ENCODE peak calls at places on chromosome 21, in five cellular contexts. N is pancreas; F is ovary; K is mammary epithelial cell; Y is CD8-positive, alpha-beta T cell. L is an unnamed sample.

GRCh38 chr21:38769253-38769780 is 36.4 kb upstream of the ETS2 start:
- DNase-seq in Y (no peak), F (no peak), N (no peak), K (no peak), L (peak; percentile 40)

GRCh38 chr21:40511976-40512375 is 335.0 kb downstream of the DSCAM start:
- DNase-seq in K (peak; percentile 58), F (no peak), Y (no peak), N (no peak), L (no peak)

GRCh38 chr21:23963454-23963853 is 1643.8 kb downstream of the MRPL39 start:
- DNase-seq in N (no peak), Y (no peak), F (no peak), K (no peak), L (no peak)

GRCh38 chr21:38244885-38245869 is 11.6 kb upstream of the KCNJ15 start:
- DNase-seq in K (peak; percentile 99), N (no peak), F (no peak), Y (peak; percentile 38), L (no peak)

GRCh38 chr21:28590026-28590425 is 402.7 kb downstream of the LTN1 start:
- DNase-seq in Y (no peak), F (no peak), N (no peak), K (no peak), L (no peak)

GRCh38 chr21:15274701-15275255 is 210.0 kb upstream of the NRIP1 start:
- DNase-seq in N (no peak), F (no peak), Y (no peak), K (no peak), L (no peak)

GRCh38 chr21:40562603-40563002 is 284.4 kb downstream of the DSCAM start:
- DNase-seq in Y (no peak), K (no peak), F (no peak), N (no peak), L (no peak)

GRCh38 chr21:43894206-43894577 is 29.2 kb downstream of the AGPAT3 start:
- DNase-seq in N (no peak), Y (no peak), K (no peak), F (no peak), L (no peak)

GRCh38 chr21:28580585-28580984 is 412.1 kb downstream of the LTN1 start:
- DNase-seq in Y (no peak), K (no peak), N (no peak), F (no peak), L (no peak)

GRCh38 chr21:37974081-37974480 is 57.8 kb upstream of the KCNJ6 start:
- DNase-seq in K (peak; percentile 71), Y (no peak), N (no peak), F (no peak), L (no peak)

GRCh38 chr21:33286600-33287456 is 20.7 kb downstream of the IL10RB start:
- DNase-seq in N (peak; percentile 37), K (peak; percentile 40), Y (no peak), F (peak; percentile 53), L (peak; percentile 67)

GRCh38 chr21:28447453-28447852 is 545.2 kb downstream of the LTN1 start:
- DNase-seq in F (no peak), K (peak; percentile 44), N (no peak), Y (no peak), L (no peak)

GRCh38 chr21:29017639-29018237 is 1.4 kb downstream of the RWDD2B start:
- DNase-seq in K (no peak), Y (no peak), N (no peak), F (no peak), L (no peak)

GRCh38 chr21:16587141-16587570 is 857.4 kb downstream of the USP25 start:
- DNase-seq in Y (no peak), K (peak; percentile 84), F (peak; percentile 28), N (peak; percentile 54), L (no peak)

GRCh38 chr21:14520535-14520934 is 25.6 kb downstream of the SAMSN1 start:
- DNase-seq in Y (no peak), K (no peak), N (no peak), F (no peak), L (no peak)

GRCh38 chr21:27631471-27631870 is 664.6 kb upstream of the ADAMTS5 start:
- DNase-seq in N (no peak), K (no peak), F (no peak), Y (no peak), L (no peak)

GRCh38 chr21:17441370-17441769 is 71.5 kb upstream of the CXADR start:
- DNase-seq in F (no peak), K (peak; percentile 80), Y (no peak), N (peak; percentile 80), L (peak; percentile 52)

GRCh38 chr21:27590271-27590670 is 623.4 kb upstream of the ADAMTS5 start:
- DNase-seq in N (no peak), F (no peak), Y (no peak), K (no peak), L (no peak)

GRCh38 chr21:24716306-24716918 is 890.9 kb downstream of the MRPL39 start:
- DNase-seq in F (no peak), Y (no peak), N (no peak), K (no peak), L (peak; percentile 70)

GRCh38 chr21:14862794-14863720 is 201.7 kb downstream of the NRIP1 start:
- DNase-seq in F (no peak), K (no peak), N (no peak), Y (no peak), L (no peak)

GRCh38 chr21:39137248-39138186 is 45.7 kb downstream of the PSMG1 start:
- DNase-seq in K (peak; percentile 51), N (no peak), Y (no peak), F (peak; percentile 48), L (no peak)

GRCh38 chr21:15278279-15278678 is 213.5 kb upstream of the NRIP1 start:
- DNase-seq in N (no peak), F (no peak), K (no peak), Y (no peak), L (no peak)

GRCh38 chr21:24428539-24429186 is 1178.6 kb downstream of the MRPL39 start:
- DNase-seq in F (no peak), K (no peak), N (no peak), Y (no peak), L (no peak)

GRCh38 chr21:35602811-35603210 is 457.5 kb downstream of the SETD4 start:
- DNase-seq in F (no peak), K (no peak), N (no peak), Y (no peak), L (no peak)

GRCh38 chr21:40386301-40386911 is 460.6 kb downstream of the DSCAM start:
- DNase-seq in F (peak; percentile 11), K (peak; percentile 41), N (peak; percentile 66), Y (no peak), L (peak; percentile 78)

GRCh38 chr21:14901482-14901958 is 163.3 kb downstream of the NRIP1 start:
- DNase-seq in K (peak; percentile 86), Y (no peak), N (no peak), F (no peak), L (no peak)

GRCh38 chr21:43893536-43894205 is 28.6 kb downstream of the AGPAT3 start:
- DNase-seq in Y (no peak), K (no peak), F (no peak), N (no peak), L (no peak)

GRCh38 chr21:33244082-33244780 is 14.5 kb downstream of the IFNAR2 start:
- DNase-seq in K (no peak), Y (no peak), F (no peak), N (no peak), L (no peak)

GRCh38 chr21:33362044-33362555 is 37.3 kb downstream of the IFNAR1 start:
- DNase-seq in Y (peak; percentile 47), N (no peak), F (no peak), K (no peak), L (no peak)

GRCh38 chr21:33021150-33021549 is 4.6 kb upstream of the OLIG2 start:
- DNase-seq in Y (no peak), F (no peak), N (no peak), K (no peak), L (no peak)

GRCh38 chr21:16241500-16241963 is 511.8 kb downstream of the USP25 start:
- DNase-seq in K (no peak), N (no peak), F (no peak), Y (no peak), L (no peak)

GRCh38 chr21:29181799-29182470 is 51.5 kb downstream of the MAP3K7CL start:
- DNase-seq in K (peak; percentile 64), F (no peak), Y (no peak), N (no peak), L (no peak)

GRCh38 chr21:46295996-46296752 is 10.0 kb downstream of the YBEY start:
- DNase-seq in K (no peak), Y (peak; percentile 31), F (peak; percentile 73), N (no peak), L (peak; percentile 57)

GRCh38 chr21:46327711-46328110 is 3.8 kb downstream of the PCNT start:
- DNase-seq in K (no peak), Y (no peak), F (no peak), N (no peak), L (no peak)

GRCh38 chr21:39441502-39442475 is 3.8 kb downstream of the LCA5L start:
- DNase-seq in N (peak; percentile 37), F (no peak), Y (no peak), K (peak; percentile 34), L (peak; percentile 29)

GRCh38 chr21:15752763-15753407 is 23.1 kb downstream of the USP25 start:
- DNase-seq in Y (no peak), N (no peak), K (peak; percentile 40), F (no peak), L (no peak)

GRCh38 chr21:42258885-42259407 is 40.0 kb downstream of the ABCG1 start:
- DNase-seq in N (no peak), K (no peak), F (no peak), Y (no peak), L (peak; percentile 27)
- TF ChIP-seq CTCF in N (no peak), K (no peak), F (no peak), Y (peak; percentile 32), L (peak; percentile 2)

DNA sequence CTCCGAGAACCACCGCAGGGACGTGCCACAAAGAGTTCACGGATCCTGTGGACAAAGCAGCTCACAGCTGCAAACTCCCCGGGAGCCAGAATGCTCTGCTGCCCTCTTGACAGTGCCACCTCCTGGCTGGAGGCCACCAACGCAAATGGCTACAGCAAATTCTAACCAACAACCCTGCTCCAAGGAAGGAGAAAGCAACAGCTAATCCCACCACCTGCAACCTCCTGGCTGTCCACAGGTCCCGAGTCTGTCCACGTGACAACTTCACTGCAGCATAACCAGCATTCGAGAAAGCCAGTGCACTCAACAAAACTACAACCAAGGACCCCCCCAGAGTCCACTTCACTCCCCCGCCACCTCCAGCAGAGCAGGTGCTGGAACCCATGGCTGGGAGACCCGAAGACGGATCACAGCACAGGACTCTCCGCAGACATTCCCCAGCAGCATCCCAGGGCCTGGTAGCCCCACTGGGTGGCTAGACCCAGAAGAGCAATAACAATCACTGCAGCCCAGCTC is 17.3 kb downstream of the POFUT2 start:
- DNase-seq in F (peak; percentile 10), K (no peak), N (no peak), Y (no peak), L (no peak)
- TF ChIP-seq CTCF in F (no peak), K (peak; percentile 24), N (no peak), Y (no peak), L (no peak)

DNA sequence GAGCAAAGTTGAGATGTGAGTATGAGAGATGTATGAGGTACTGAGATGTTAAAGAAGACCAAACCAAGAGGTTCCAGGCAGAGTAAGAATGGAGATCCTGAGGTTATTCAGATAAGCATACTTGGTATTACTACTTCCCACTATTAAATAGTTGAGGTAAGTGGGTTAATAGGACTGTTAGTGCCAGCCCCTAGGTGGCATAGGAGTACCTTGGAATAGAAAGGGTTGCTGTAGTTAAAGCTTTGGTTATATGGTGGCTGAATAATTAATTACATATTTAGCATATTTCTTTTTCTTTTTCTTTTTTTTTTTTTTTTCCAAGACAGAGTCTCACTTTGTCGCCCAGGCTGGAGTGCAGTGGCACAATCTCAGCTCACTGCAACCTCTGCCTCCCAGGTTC is 397.9 kb upstream of the TMPRSS15 start:
- DNase-seq in F (no peak), K (no peak), Y (no peak), N (no peak), L (no peak)
- TF ChIP-seq CTCF in F (no peak), K (no peak), Y (no peak), N (no peak), L (no peak)

GRCh38 chr21:42009018-42009830 is 936 bp downstream of the ZBTB21 start:
- DNase-seq in F (no peak), N (peak; percentile 61), Y (peak; percentile 26), K (peak; percentile 60), L (peak; percentile 53)
- TF ChIP-seq CTCF in F (peak; percentile 32), N (no peak), Y (no peak), K (no peak), L (no peak)